ENCODE peak calls at places on chromosome 15, in six cellular contexts. C, J, D, V, Q and I are unnamed samples.
A peak's percentile ranks its signal among the peaks of the same experiment; 100 is the strongest.

GRCh38 chr15:44527241-44527640 is 9.7 kb upstream of the EIF3J start:
- DNase-seq in C (no peak), V (no peak), Q (no peak), D (no peak), J (no peak), I (no peak)

GRCh38 chr15:57376695-57377477 is 581 bp downstream of the CGNL1 start:
- DNase-seq in D (no peak), C (no peak), V (peak; percentile 30), Q (no peak), J (peak; percentile 25), I (peak; percentile 22)

GRCh38 chr15:90154861-90155626 is 46.1 kb upstream of the SEMA4B start:
- DNase-seq in V (no peak), D (no peak), C (no peak), J (peak; percentile 72), Q (no peak), I (no peak)

GRCh38 chr15:77526582-77527163 is 106.0 kb downstream of the HMG20A start:
- DNase-seq in D (no peak), J (no peak), C (no peak), Q (no peak), V (no peak), I (no peak)

GRCh38 chr15:76588811-76589747 is 252.5 kb downstream of the ISL2 start:
- DNase-seq in D (no peak), V (no peak), Q (no peak), J (no peak), C (peak; percentile 3), I (no peak)

GRCh38 chr15:65421360-65422215 is 1.2 kb downstream of the IGDCC4 start:
- DNase-seq in V (peak; percentile 36), D (no peak), J (peak; percentile 19), Q (no peak), C (no peak), I (no peak)

GRCh38 chr15:77112819-77113569 is 42.1 kb upstream of the TSPAN3 start:
- DNase-seq in J (no peak), Q (no peak), V (no peak), C (no peak), D (no peak), I (no peak)

GRCh38 chr15:70164910-70165791 is 67.4 kb upstream of the TLE3 start:
- DNase-seq in D (no peak), J (no peak), V (no peak), Q (no peak), C (no peak), I (no peak)

GRCh38 chr15:21262851-21263400 is 177.4 kb downstream of the POTEB3 start:
- DNase-seq in C (peak; percentile 39), V (no peak), D (no peak), J (no peak), Q (no peak), I (no peak)

GRCh38 chr15:100083572-100083971 is 258.2 kb downstream of the ADAMTS17 start:
- DNase-seq in C (no peak), D (no peak), Q (no peak), J (no peak), V (peak; percentile 30), I (no peak)

GRCh38 chr15:76968310-76968709 is 26.6 kb upstream of the PSTPIP1 start:
- DNase-seq in J (peak; percentile 49), D (peak; percentile 18), Q (no peak), C (no peak), V (no peak), I (peak; percentile 69)

GRCh38 chr15:63506537-63507035 is 2.2 kb downstream of the USP3 start:
- DNase-seq in D (no peak), J (peak; percentile 50), Q (no peak), V (no peak), C (peak; percentile 49), I (peak; percentile 36)

GRCh38 chr15:72536506-72536905 is 62.4 kb downstream of the ARIH1 start:
- DNase-seq in C (no peak), V (no peak), D (no peak), J (no peak), Q (no peak), I (no peak)

GRCh38 chr15:62068071-62068786 is 1.5 kb downstream of the C2CD4A start:
- DNase-seq in J (peak; percentile 41), Q (no peak), D (no peak), C (no peak), V (peak; percentile 61), I (peak; percentile 70)

GRCh38 chr15:91942676-91943417 is 89.3 kb downstream of the SLCO3A1 start:
- DNase-seq in J (peak; percentile 39), D (peak; percentile 19), C (peak; percentile 21), V (peak; percentile 63), Q (peak; percentile 26), I (no peak)

GRCh38 chr15:71245588-71245987 is 130.3 kb downstream of the THSD4 start:
- DNase-seq in D (no peak), J (no peak), Q (no peak), C (no peak), V (no peak), I (no peak)

GRCh38 chr15:100922192-100923040 is 3.3 kb downstream of the LRRK1 start:
- DNase-seq in V (no peak), J (no peak), D (no peak), C (peak; percentile 77), Q (no peak), I (no peak)